ENCODE peak calls at places on chromosome 10, in five cellular contexts. T is activated naive CD4-positive, alpha-beta T cell; U is T-helper 9 cell; Q is neuronal stem cell; K is HFFc6. B is an unnamed sample.

GRCh38 chr10:5090551-5090950 is 3.7 kb upstream of the AKR1C3 start:
- DNase-seq in U (no peak), T (no peak), K (no peak), Q (no peak), B (no peak)

GRCh38 chr10:98481418-98481945 is 34.7 kb upstream of the HPS1 start:
- DNase-seq in T (no peak), Q (no peak), K (no peak), U (no peak), B (no peak)

GRCh38 chr10:86523348-86523747 is 1.8 kb upstream of the WAPL start:
- DNase-seq in Q (no peak), T (no peak), U (no peak), K (no peak), B (no peak)

GRCh38 chr10:18157909-18158308 is 17.7 kb downstream of the CACNB2 start:
- DNase-seq in Q (no peak), U (no peak), T (no peak), K (no peak), B (no peak)

GRCh38 chr10:132929953-132930640 is 12.3 kb downstream of the CFAP46 start:
- DNase-seq in T (no peak), U (no peak), K (no peak), Q (no peak), B (no peak)

GRCh38 chr10:18216482-18216881 is 76.3 kb downstream of the CACNB2 start:
- DNase-seq in K (peak; percentile 16), Q (no peak), T (no peak), U (no peak), B (no peak)

GRCh38 chr10:624605-625334 is 64.7 kb downstream of the DIP2C start:
- DNase-seq in U (no peak), T (no peak), K (no peak), Q (no peak), B (no peak)

GRCh38 chr10:53770903-53771302 is 998.3 kb upstream of the MBL2 start:
- DNase-seq in Q (no peak), U (no peak), T (no peak), K (no peak), B (no peak)

GRCh38 chr10:121096617-121097431 is 245.7 kb downstream of the WDR11 start:
- DNase-seq in T (no peak), U (no peak), Q (no peak), K (no peak), B (no peak)

GRCh38 chr10:81873932-81874816 is 820 bp upstream of the NRG3 start:
- DNase-seq in Q (peak; percentile 85), K (no peak), U (no peak), T (no peak), B (no peak)

GRCh38 chr10:76456190-76456589 is 1024.8 kb downstream of the LRMDA start:
- DNase-seq in Q (no peak), U (no peak), K (no peak), T (no peak), B (no peak)

GRCh38 chr10:60943372-60944158 is 420 bp downstream of the RHOBTB1 start:
- DNase-seq in K (peak; percentile 45), T (no peak), Q (peak; percentile 61), U (no peak), B (no peak)

GRCh38 chr10:125264752-125265578 is 104.6 kb upstream of the CTBP2 start:
- DNase-seq in U (no peak), K (no peak), Q (no peak), T (no peak), B (no peak)

B was measured in effector memory CD8-positive, alpha-beta T cell.